ENCODE peak calls at places on chromosomes 1 and 21, in four cellular contexts. N, Y, T and C are unnamed samples.

GRCh38 chr21:28867401-28867800 is 125.3 kb downstream of the LTN1 start:
- DNase-seq in N (no peak), Y (peak; percentile 58), T (peak; percentile 56), C (no peak)

GRCh38 chr1:228927947-228928898 is 192.9 kb downstream of the RHOU start:
- DNase-seq in N (no peak), Y (no peak), T (peak; percentile 8), C (no peak)

GRCh38 chr1:16204634-16205332 is 7.7 kb downstream of the ARHGEF19 start:
- DNase-seq in N (peak; percentile 58), Y (peak; percentile 30), T (no peak), C (no peak)

GRCh38 chr1:60924964-60925798 is 157.2 kb upstream of the NFIA start:
- DNase-seq in N (peak; percentile 12), Y (no peak), T (no peak), C (no peak)

GRCh38 chr1:207276465-207276864 is 45.0 kb upstream of the CD55 start:
- DNase-seq in N (no peak), Y (no peak), T (no peak), C (no peak)

GRCh38 chr1:27400963-27401341 is 8.5 kb downstream of the GPR3 start:
- DNase-seq in N (no peak), Y (peak; percentile 20), T (no peak), C (no peak)

GRCh38 chr1:186680031-186681012 is at the start of gene PTGS2:
- DNase-seq in N (peak; percentile 43), Y (peak; percentile 96), T (peak; percentile 95), C (peak; percentile 93)

GRCh38 chr21:42598159-42598735 is 55.2 kb upstream of the PDE9A start:
- DNase-seq in N (no peak), Y (no peak), T (no peak), C (no peak)

GRCh38 chr1:156592910-156593732 is 1.5 kb downstream of the NAXE start:
- DNase-seq in N (no peak), Y (peak; percentile 16), T (no peak), C (no peak)

GRCh38 chr1:166905930-166906329 is 29.9 kb upstream of the TADA1 start:
- DNase-seq in N (no peak), Y (no peak), T (peak; percentile 56), C (peak; percentile 78)

GRCh38 chr1:204032642-204033235 is 40.2 kb upstream of the SOX13 start:
- DNase-seq in N (peak; percentile 59), Y (no peak), T (no peak), C (no peak)

GRCh38 chr1:92476071-92476607 is 10.6 kb downstream of the GFI1 start:
- DNase-seq in N (no peak), Y (no peak), T (no peak), C (no peak)

GRCh38 chr1:161727343-161727924 is 6.1 kb downstream of the FCRLB start:
- DNase-seq in N (no peak), Y (peak; percentile 78), T (peak; percentile 84), C (peak; percentile 79)

GRCh38 chr1:151703813-151704212 is 12.8 kb downstream of the CELF3 start:
- DNase-seq in N (no peak), Y (no peak), T (no peak), C (no peak)

GRCh38 chr1:69191280-69191679 is 376.4 kb upstream of the LRRC7 start:
- DNase-seq in N (no peak), Y (no peak), T (peak; percentile 10), C (peak; percentile 4)

GRCh38 chr1:89990976-89991831 is 3.7 kb upstream of the ZNF326 start:
- DNase-seq in N (no peak), Y (no peak), T (no peak), C (no peak)

GRCh38 chr1:50661626-50662025 is 238.4 kb upstream of the DMRTA2 start:
- DNase-seq in N (no peak), Y (peak; percentile 31), T (peak; percentile 54), C (no peak)

GRCh38 chr1:30743584-30744059 is 14.0 kb downstream of the LAPTM5 start:
- DNase-seq in N (no peak), Y (no peak), T (no peak), C (no peak)

GRCh38 chr1:172356620-172357019 is 63.9 kb upstream of the C1orf105 start:
- DNase-seq in N (no peak), Y (peak; percentile 91), T (peak; percentile 84), C (peak; percentile 92)

GRCh38 chr1:150579955-150580642 is 689 bp upstream of the MCL1 start:
- DNase-seq in N (no peak), Y (no peak), T (no peak), C (no peak)

GRCh38 chr21:21971384-21971783 is 973.2 kb downstream of the NCAM2 start:
- DNase-seq in N (no peak), Y (no peak), T (no peak), C (no peak)

GRCh38 chr1:53771648-53772047 is 32.7 kb upstream of the GLIS1 start:
- DNase-seq in N (no peak), Y (peak; percentile 62), T (peak; percentile 88), C (peak; percentile 31)

DNA sequence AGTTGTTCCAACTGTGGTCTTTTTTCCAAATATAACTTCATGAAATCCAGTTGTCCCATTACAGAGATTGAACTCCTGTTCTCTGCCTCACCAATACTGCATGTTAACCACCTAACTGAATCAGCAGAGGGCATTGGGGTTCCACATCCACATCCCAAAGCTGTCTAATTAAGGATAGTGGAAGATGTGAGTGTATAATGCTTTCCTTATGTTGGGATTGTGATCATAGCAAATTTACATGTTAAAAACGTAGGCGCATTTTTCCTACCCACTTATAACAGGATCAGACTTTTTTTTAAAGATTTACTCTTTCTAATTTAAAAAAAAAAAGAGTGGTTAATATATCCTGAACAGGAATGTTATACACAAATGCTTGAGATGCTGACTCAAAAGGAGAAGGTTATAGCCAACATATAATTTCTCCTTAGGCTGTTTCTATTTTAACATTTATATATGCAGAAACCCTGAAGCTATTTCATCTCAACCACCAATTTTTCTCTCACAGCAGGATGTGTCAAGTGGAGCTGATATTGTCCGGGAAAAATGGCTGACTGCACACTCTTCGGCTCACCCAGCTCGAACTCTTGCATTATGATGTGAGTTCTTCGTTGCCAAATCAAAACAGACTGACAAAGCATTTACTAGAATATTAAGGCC is 40.3 kb downstream of the RGS5 start:
- DNase-seq in N (no peak), Y (peak; percentile 57), T (peak; percentile 59), C (no peak)
- TF ChIP-seq CTCF in N (no peak), Y (no peak), T (no peak), C (no peak)

DNA sequence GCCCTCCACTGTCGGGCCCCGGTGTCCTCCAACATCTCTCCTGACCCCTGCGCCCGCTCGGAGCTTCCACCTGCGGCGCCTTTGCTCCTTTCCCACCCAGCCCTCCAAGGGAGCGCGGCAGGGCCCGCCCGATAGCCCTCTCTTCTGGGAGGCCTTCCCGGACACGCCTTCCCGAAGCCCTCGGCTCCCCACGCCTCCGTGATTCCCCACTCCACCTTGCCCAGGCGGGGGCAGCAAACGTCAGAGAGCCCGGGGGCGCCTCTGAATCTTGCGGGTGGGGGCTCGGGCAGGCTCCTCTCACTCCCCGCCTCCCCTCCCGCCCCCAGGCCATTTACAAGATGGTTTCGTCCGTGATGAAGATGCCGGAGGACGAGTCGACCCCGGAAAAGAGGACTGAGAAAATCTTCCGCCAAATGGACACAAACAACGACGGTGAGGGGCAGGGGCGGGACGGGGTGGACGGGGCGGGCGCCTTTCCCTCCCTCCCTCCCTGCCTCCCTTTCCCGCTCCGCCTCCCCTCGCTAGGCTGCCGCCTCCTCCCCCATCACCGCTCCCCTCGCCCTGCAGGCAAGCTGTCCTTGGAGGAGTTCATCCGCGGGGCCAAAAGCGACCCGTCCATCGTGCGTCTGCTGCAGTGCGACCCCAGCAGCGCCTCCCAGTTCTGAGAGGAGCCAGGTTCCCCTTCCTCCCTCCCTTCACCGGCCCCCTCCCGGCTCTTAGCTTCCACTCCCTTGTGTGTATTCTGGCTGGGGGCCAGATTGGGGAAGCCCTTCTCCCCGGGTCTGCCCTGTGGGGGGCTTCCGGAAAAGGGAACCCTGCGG is 7.1 kb downstream of the HPCA start:
- DNase-seq in N (no peak), Y (peak; percentile 45), T (peak; percentile 14), C (no peak)
- TF ChIP-seq CTCF in N (no peak), Y (peak; percentile 18), T (no peak), C (peak; percentile 29)

GRCh38 chr1:247862756-247863155 is 5.8 kb downstream of the TRIM58 start:
- DNase-seq in N (no peak), Y (no peak), T (no peak), C (no peak)
- TF ChIP-seq CTCF in N (no peak), Y (no peak), T (no peak), C (no peak)

GRCh38 chr1:83583351-83584014 is 415.4 kb downstream of the TTLL7 start:
- DNase-seq in N (peak; percentile 25), Y (peak; percentile 55), T (peak; percentile 10), C (no peak)
- TF ChIP-seq CTCF in N (peak; percentile 46), Y (peak; percentile 19), T (peak; percentile 24), C (no peak)

GRCh38 chr21:44297525-44298290 is 2.1 kb upstream of the PFKL start:
- DNase-seq in N (peak; percentile 84), Y (peak; percentile 93), T (peak; percentile 80), C (peak; percentile 70)
- TF ChIP-seq CTCF in N (peak; percentile 83), Y (peak; percentile 84), T (peak; percentile 75), C (peak; percentile 92)

GRCh38 chr1:162753001-162753658 is 37.4 kb upstream of the HSD17B7 start:
- DNase-seq in N (no peak), Y (peak; percentile 25), T (no peak), C (no peak)
- TF ChIP-seq CTCF in N (peak; percentile 8), Y (no peak), T (no peak), C (no peak)